ENCODE peak calls at places on chromosomes 3 and 15, in nine cellular contexts. Q, C, V, A, D, X, I, O and G are unnamed samples.
A peak's percentile ranks its signal among the peaks of the same experiment; 100 is the strongest.

GRCh38 chr3:115858995-115859807 is 235.9 kb downstream of the GAP43 start:
- DNase-seq in Q (no peak), C (no peak), V (no peak), A (no peak), D (no peak), X (no peak), I (peak; percentile 57), O (no peak), G (no peak)

GRCh38 chr15:100725121-100726069 is 123.0 kb downstream of the ASB7 start:
- DNase-seq in Q (peak; percentile 86), C (peak; percentile 44), V (no peak), A (peak; percentile 3), D (no peak), X (no peak), I (peak; percentile 22), O (no peak), G (no peak)

GRCh38 chr3:23314981-23315805 is 112.1 kb downstream of the UBE2E2 start:
- DNase-seq in Q (peak; percentile 61), C (peak; percentile 26), V (no peak), A (no peak), D (no peak), X (no peak), I (no peak), O (no peak), G (no peak)

GRCh38 chr3:133620066-133620784 is 41.5 kb downstream of the TOPBP1 start:
- DNase-seq in Q (no peak), C (no peak), V (no peak), A (peak; percentile 74), D (no peak), X (no peak), I (no peak), O (no peak), G (no peak)

GRCh38 chr15:62777657-62778056 is 264.9 kb upstream of the TPM1 start:
- DNase-seq in Q (peak; percentile 90), C (no peak), V (no peak), A (no peak), D (no peak), X (no peak), I (no peak), O (no peak), G (no peak)

GRCh38 chr3:160781429-160781828 is 25.4 kb downstream of the PPM1L start:
- DNase-seq in Q (no peak), C (no peak), V (no peak), A (no peak), D (no peak), X (no peak), I (no peak), O (no peak), G (no peak)

GRCh38 chr15:69346112-69346511 is 47.4 kb downstream of the PAQR5 start:
- DNase-seq in Q (peak; percentile 71), C (peak; percentile 53), V (no peak), A (no peak), D (no peak), X (no peak), I (no peak), O (no peak), G (no peak)

GRCh38 chr15:40856736-40857135 is 12.9 kb downstream of the SPINT1 start:
- DNase-seq in Q (no peak), C (no peak), V (no peak), A (no peak), D (no peak), X (no peak), I (no peak), O (no peak), G (no peak)

GRCh38 chr15:57156210-57156887 is 220.0 kb upstream of the CGNL1 start:
- DNase-seq in Q (peak; percentile 72), C (no peak), V (no peak), A (no peak), D (no peak), X (no peak), I (no peak), O (peak; percentile 68), G (no peak)

GRCh38 chr3:194487289-194488006 is 646 bp upstream of the ATP13A3 start:
- DNase-seq in Q (peak; percentile 70), C (no peak), V (peak; percentile 48), A (peak; percentile 73), D (peak; percentile 31), X (no peak), I (peak; percentile 57), O (no peak), G (peak; percentile 75)

GRCh38 chr3:191051037-191051436 is 148.0 kb upstream of the OSTN start:
- DNase-seq in Q (peak; percentile 37), C (peak; percentile 56), V (no peak), A (peak; percentile 21), D (no peak), X (no peak), I (no peak), O (peak; percentile 30), G (no peak)

GRCh38 chr3:23702198-23702597 is 103.6 kb upstream of the UBE2E1 start:
- DNase-seq in Q (peak; percentile 51), C (no peak), V (no peak), A (no peak), D (no peak), X (no peak), I (peak; percentile 52), O (no peak), G (no peak)

GRCh38 chr3:50503947-50504346 is 513 bp upstream of the CACNA2D2 start:
- DNase-seq in Q (no peak), C (no peak), V (no peak), A (no peak), D (no peak), X (no peak), I (no peak), O (no peak), G (no peak)